ENCODE peak calls at places on chromosomes 2 and 18, in nine cellular contexts. A is NCI-H1048; H is stimulated activated CD4-positive, alpha-beta T cell treated with anti-CD3 and anti-CD28 coated beads, Interleukin-2, amount 100 ng/mL, for 48 hours; J is hippocampal formation; U is NCI-H1436; R is foreskin fibroblast; T is NCI-H2171 treated with DMSO at 0.1 percent for 48 hours; B is nephron progenitor cell; M is HFFc6. Y is an unnamed sample.

GRCh38 chr2:53751728-53752127 is 15.9 kb upstream of the CHAC2 start:
- DNase-seq in A (no peak), H (no peak), J (no peak), U (no peak), R (peak), T (no peak), B (no peak), M (peak), Y (peak)

GRCh38 chr2:194166818-194167217 is 1490.2 kb upstream of the SLC39A10 start:
- DNase-seq in A (no peak), H (no peak), J (peak), U (no peak), R (peak), T (peak), B (peak), M (no peak), Y (peak)

GRCh38 chr18:13463526-13463925 is 245.0 kb downstream of the LDLRAD4 start:
- DNase-seq in A (no peak), H (no peak), J (no peak), U (no peak), R (no peak), T (no peak), B (no peak), M (no peak), Y (no peak)

GRCh38 chr2:239318091-239318725 is 82.6 kb downstream of the HDAC4 start:
- DNase-seq in A (no peak), H (no peak), J (peak), U (no peak), R (no peak), T (no peak), B (no peak), M (no peak), Y (no peak)

GRCh38 chr2:131756141-131756907 is 228.6 kb downstream of the CCDC74A start:
- DNase-seq in A (no peak), H (no peak), J (no peak), U (no peak), R (no peak), T (no peak), B (no peak), M (no peak), Y (no peak)

GRCh38 chr18:22428672-22429071 is 11.0 kb upstream of the CTAGE1 start:
- DNase-seq in A (no peak), H (no peak), J (no peak), U (no peak), R (peak), T (no peak), B (no peak), M (no peak), Y (peak)

GRCh38 chr2:232292395-232293154 is 86.0 kb upstream of the ALPP start:
- DNase-seq in A (no peak), H (peak), J (no peak), U (peak), R (peak), T (no peak), B (peak), M (peak), Y (peak)

GRCh38 chr2:128756372-128756730 is 437.7 kb upstream of the HS6ST1 start:
- DNase-seq in A (no peak), H (no peak), J (no peak), U (no peak), R (no peak), T (peak), B (no peak), M (no peak), Y (peak)

GRCh38 chr2:55338268-55338667 is 69.2 kb upstream of the MTIF2 start:
- DNase-seq in A (no peak), H (no peak), J (no peak), U (no peak), R (peak), T (no peak), B (no peak), M (no peak), Y (peak)

GRCh38 chr2:28950941-28951630 is 30.0 kb upstream of the TOGARAM2 start:
- DNase-seq in A (no peak), H (no peak), J (no peak), U (no peak), R (no peak), T (no peak), B (no peak), M (no peak), Y (no peak)

GRCh38 chr2:41966431-41966893 is 81.4 kb upstream of the PKDCC start:
- DNase-seq in A (no peak), H (no peak), J (peak), U (no peak), R (peak), T (no peak), B (no peak), M (peak), Y (peak)

GRCh38 chr18:2908946-2909335 is 62.1 kb downstream of the EMILIN2 start:
- DNase-seq in A (no peak), H (no peak), J (no peak), U (no peak), R (no peak), T (no peak), B (no peak), M (no peak), Y (no peak)

GRCh38 chr2:30782124-30782523 is 25.1 kb downstream of the CAPN13 start:
- DNase-seq in A (no peak), H (no peak), J (no peak), U (no peak), R (no peak), T (no peak), B (no peak), M (no peak), Y (no peak)

GRCh38 chr2:118177932-118178331 is 89.7 kb downstream of the INSIG2 start:
- DNase-seq in A (no peak), H (no peak), J (no peak), U (no peak), R (no peak), T (no peak), B (no peak), M (no peak), Y (no peak)

Y was measured in fibroblast of lung.